ENCODE peak calls at places on chromosome 17, in ten cellular contexts. One of them, this sample, is unnamed.

GRCh38 chr17:66426397-66427033 is 124.1 kb downstream of the PRKCA start:
- DNase-seq in aorta: no peak
- DNase-seq in cardiac muscle cell: peak; percentile 47
- DNase-seq in keratinocyte: no peak
- DNase-seq in fibroblast of lung: peak; percentile 19
- DNase-seq in lower lobe of right lung: no peak
- DNase-seq in H9: peak; percentile 63
- DNase-seq in mammary epithelial cell: no peak
- DNase-seq in naive thymus-derived CD4-positive, alpha-beta T cell: peak; percentile 67
- DNase-seq in AG04450: no peak
- DNase-seq in this sample: peak; percentile 75

GRCh38 chr17:20203021-20203420 is 193.9 kb downstream of the SPECC1 start:
- DNase-seq in naive thymus-derived CD4-positive, alpha-beta T cell: no peak
- DNase-seq in fibroblast of lung: no peak
- DNase-seq in H9: no peak
- DNase-seq in mammary epithelial cell: no peak
- DNase-seq in cardiac muscle cell: no peak
- DNase-seq in lower lobe of right lung: no peak
- DNase-seq in aorta: no peak
- DNase-seq in keratinocyte: no peak
- DNase-seq in AG04450: no peak
- DNase-seq in this sample: no peak

GRCh38 chr17:61411114-61411943 is 11.7 kb downstream of the TBX2 start:
- DNase-seq in naive thymus-derived CD4-positive, alpha-beta T cell: peak; percentile 24
- DNase-seq in lower lobe of right lung: peak; percentile 74
- DNase-seq in fibroblast of lung: peak; percentile 77
- DNase-seq in aorta: peak; percentile 86
- DNase-seq in H9: peak; percentile 85
- DNase-seq in keratinocyte: no peak
- DNase-seq in AG04450: no peak
- DNase-seq in mammary epithelial cell: peak; percentile 48
- DNase-seq in cardiac muscle cell: peak; percentile 83
- DNase-seq in this sample: peak; percentile 74

GRCh38 chr17:70624208-70624607 is 454.9 kb downstream of the KCNJ2 start:
- DNase-seq in AG04450: no peak
- DNase-seq in mammary epithelial cell: no peak
- DNase-seq in fibroblast of lung: no peak
- DNase-seq in H9: no peak
- DNase-seq in lower lobe of right lung: no peak
- DNase-seq in aorta: no peak
- DNase-seq in cardiac muscle cell: no peak
- DNase-seq in keratinocyte: no peak
- DNase-seq in naive thymus-derived CD4-positive, alpha-beta T cell: no peak
- DNase-seq in this sample: no peak

GRCh38 chr17:75373290-75373689 is 32.2 kb downstream of the GRB2 start:
- DNase-seq in lower lobe of right lung: no peak
- DNase-seq in naive thymus-derived CD4-positive, alpha-beta T cell: no peak
- DNase-seq in keratinocyte: no peak
- DNase-seq in cardiac muscle cell: no peak
- DNase-seq in AG04450: no peak
- DNase-seq in H9: no peak
- DNase-seq in fibroblast of lung: no peak
- DNase-seq in aorta: no peak
- DNase-seq in mammary epithelial cell: no peak
- DNase-seq in this sample: no peak

GRCh38 chr17:72439893-72440502 is 319.2 kb downstream of the SOX9 start:
- DNase-seq in H9: no peak
- DNase-seq in cardiac muscle cell: no peak
- DNase-seq in lower lobe of right lung: no peak
- DNase-seq in naive thymus-derived CD4-positive, alpha-beta T cell: no peak
- DNase-seq in aorta: no peak
- DNase-seq in mammary epithelial cell: no peak
- DNase-seq in AG04450: no peak
- DNase-seq in fibroblast of lung: no peak
- DNase-seq in keratinocyte: no peak
- DNase-seq in this sample: no peak

GRCh38 chr17:38751803-38752118 is 780 bp upstream of the PSMB3 start:
- DNase-seq in H9: peak; percentile 87
- DNase-seq in AG04450: peak; percentile 81
- DNase-seq in naive thymus-derived CD4-positive, alpha-beta T cell: peak; percentile 89
- DNase-seq in aorta: peak; percentile 95
- DNase-seq in mammary epithelial cell: peak; percentile 77
- DNase-seq in keratinocyte: no peak
- DNase-seq in lower lobe of right lung: peak; percentile 86
- DNase-seq in cardiac muscle cell: peak; percentile 89
- DNase-seq in fibroblast of lung: peak; percentile 79
- DNase-seq in this sample: peak; percentile 78

GRCh38 chr17:4845128-4845527 is 12.0 kb downstream of the MINK1 start:
- DNase-seq in mammary epithelial cell: no peak
- DNase-seq in AG04450: no peak
- DNase-seq in keratinocyte: no peak
- DNase-seq in naive thymus-derived CD4-positive, alpha-beta T cell: no peak
- DNase-seq in H9: no peak
- DNase-seq in aorta: no peak
- DNase-seq in fibroblast of lung: no peak
- DNase-seq in cardiac muscle cell: no peak
- DNase-seq in lower lobe of right lung: no peak
- DNase-seq in this sample: no peak

GRCh38 chr17:57405486-57406072 is 149.3 kb downstream of the MSI2 start:
- DNase-seq in lower lobe of right lung: no peak
- DNase-seq in AG04450: no peak
- DNase-seq in naive thymus-derived CD4-positive, alpha-beta T cell: no peak
- DNase-seq in cardiac muscle cell: no peak
- DNase-seq in H9: no peak
- DNase-seq in fibroblast of lung: peak; percentile 19
- DNase-seq in keratinocyte: no peak
- DNase-seq in aorta: no peak
- DNase-seq in mammary epithelial cell: no peak
- DNase-seq in this sample: no peak

GRCh38 chr17:31919802-31920525 is 16.8 kb upstream of the SUZ12 start:
- DNase-seq in keratinocyte: no peak
- DNase-seq in aorta: no peak
- DNase-seq in lower lobe of right lung: no peak
- DNase-seq in cardiac muscle cell: peak; percentile 41
- DNase-seq in fibroblast of lung: peak; percentile 82
- DNase-seq in H9: no peak
- DNase-seq in AG04450: peak; percentile 34
- DNase-seq in naive thymus-derived CD4-positive, alpha-beta T cell: no peak
- DNase-seq in mammary epithelial cell: peak; percentile 68
- DNase-seq in this sample: no peak

GRCh38 chr17:1949754-1950153 is 75.4 kb downstream of the RTN4RL1 start:
- DNase-seq in aorta: no peak
- DNase-seq in fibroblast of lung: no peak
- DNase-seq in AG04450: no peak
- DNase-seq in keratinocyte: no peak
- DNase-seq in naive thymus-derived CD4-positive, alpha-beta T cell: no peak
- DNase-seq in H9: no peak
- DNase-seq in cardiac muscle cell: no peak
- DNase-seq in lower lobe of right lung: no peak
- DNase-seq in mammary epithelial cell: no peak
- DNase-seq in this sample: no peak

DNA sequence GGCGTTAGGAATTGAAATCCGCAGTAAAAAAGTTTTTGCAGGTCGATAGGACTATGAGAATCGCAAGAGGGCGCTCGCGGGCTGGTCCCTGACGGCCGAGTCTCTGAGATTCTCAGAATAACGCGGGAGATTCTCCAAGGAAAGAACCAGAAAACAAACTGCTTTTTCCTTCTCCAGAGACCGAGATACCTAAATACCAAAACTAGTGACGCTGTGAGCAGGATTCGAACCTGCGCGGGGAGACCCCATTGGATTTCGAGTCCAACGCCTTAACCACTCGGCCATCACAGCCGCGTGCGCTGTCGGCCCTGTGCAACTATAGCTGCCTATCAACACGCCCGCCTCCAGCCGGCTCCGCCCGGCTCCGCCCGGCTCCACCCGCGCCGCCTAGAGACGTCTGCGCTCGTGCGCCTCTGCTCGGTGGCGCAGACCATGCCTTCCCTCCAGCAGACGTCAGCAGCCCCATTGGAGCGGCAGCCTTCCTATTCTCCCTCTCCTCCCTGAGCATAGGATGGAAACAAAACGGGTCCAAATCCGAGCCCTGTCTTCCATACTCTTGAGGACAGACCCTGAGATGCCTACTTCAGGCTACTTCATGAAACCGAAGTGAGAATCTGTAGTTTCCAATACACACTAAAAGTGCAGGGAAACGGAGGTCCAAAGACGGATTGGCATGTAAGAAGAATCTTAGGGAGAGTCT is 13.4 kb downstream of the PER1 start:
- DNase-seq in keratinocyte: no peak
- DNase-seq in naive thymus-derived CD4-positive, alpha-beta T cell: peak; percentile 97
- DNase-seq in aorta: peak; percentile 98
- DNase-seq in lower lobe of right lung: peak; percentile 95
- DNase-seq in cardiac muscle cell: peak; percentile 98
- DNase-seq in fibroblast of lung: peak; percentile 94
- DNase-seq in mammary epithelial cell: peak; percentile 96
- DNase-seq in AG04450: peak; percentile 95
- DNase-seq in H9: peak; percentile 98
- DNase-seq in this sample: peak; percentile 99
- H3K27ac ChIP-seq in keratinocyte: peak overlapping the region; percentile 88
- H3K27ac ChIP-seq in naive thymus-derived CD4-positive, alpha-beta T cell: peak overlapping the region; percentile 84
- H3K27ac ChIP-seq in aorta: no peak overlapping the region
- H3K27ac ChIP-seq in lower lobe of right lung: peak overlapping the region; percentile 69
- H3K27ac ChIP-seq in cardiac muscle cell: peak overlapping the region; percentile 71
- H3K27ac ChIP-seq in fibroblast of lung: peak overlapping the region; percentile 89
- H3K27ac ChIP-seq in mammary epithelial cell: peak overlapping the region; percentile 61
- H3K27ac ChIP-seq in AG04450: peak overlapping the region; percentile 59
- H3K27ac ChIP-seq in H9: peak overlapping the region; percentile 37
- H3K27ac ChIP-seq in this sample: peak overlapping the region; percentile 87

GRCh38 chr17:28247671-28248556 is 71.1 kb upstream of the TMEM97 start:
- DNase-seq in H9: peak; percentile 70
- DNase-seq in keratinocyte: no peak
- DNase-seq in naive thymus-derived CD4-positive, alpha-beta T cell: no peak
- DNase-seq in lower lobe of right lung: no peak
- DNase-seq in cardiac muscle cell: no peak
- DNase-seq in AG04450: no peak
- DNase-seq in fibroblast of lung: no peak
- DNase-seq in mammary epithelial cell: no peak
- DNase-seq in aorta: no peak
- DNase-seq in this sample: peak; percentile 34
- H3K27ac ChIP-seq in H9: no peak overlapping the region
- H3K27ac ChIP-seq in keratinocyte: no peak overlapping the region
- H3K27ac ChIP-seq in naive thymus-derived CD4-positive, alpha-beta T cell: no peak overlapping the region
- H3K27ac ChIP-seq in lower lobe of right lung: no peak overlapping the region
- H3K27ac ChIP-seq in cardiac muscle cell: no peak overlapping the region
- H3K27ac ChIP-seq in AG04450: no peak overlapping the region
- H3K27ac ChIP-seq in fibroblast of lung: no peak overlapping the region
- H3K27ac ChIP-seq in mammary epithelial cell: no peak overlapping the region
- H3K27ac ChIP-seq in aorta: no peak overlapping the region
- H3K27ac ChIP-seq in this sample: no peak overlapping the region

GRCh38 chr17:82859431-82860403 is 19.9 kb upstream of the ZNF750 start:
- DNase-seq in H9: no peak
- DNase-seq in aorta: peak; percentile 83
- DNase-seq in mammary epithelial cell: no peak
- DNase-seq in AG04450: no peak
- DNase-seq in keratinocyte: no peak
- DNase-seq in naive thymus-derived CD4-positive, alpha-beta T cell: peak; percentile 54
- DNase-seq in fibroblast of lung: peak; percentile 86
- DNase-seq in cardiac muscle cell: peak; percentile 63
- DNase-seq in lower lobe of right lung: peak; percentile 83
- DNase-seq in this sample: peak; percentile 28
- H3K27ac ChIP-seq in H9: no peak overlapping the region
- H3K27ac ChIP-seq in aorta: no peak overlapping the region
- H3K27ac ChIP-seq in mammary epithelial cell: no peak overlapping the region
- H3K27ac ChIP-seq in AG04450: peak overlapping the region; percentile 61
- H3K27ac ChIP-seq in keratinocyte: peak overlapping the region; percentile 88
- H3K27ac ChIP-seq in naive thymus-derived CD4-positive, alpha-beta T cell: peak overlapping the region; percentile 74
- H3K27ac ChIP-seq in fibroblast of lung: peak overlapping the region; percentile 32
- H3K27ac ChIP-seq in cardiac muscle cell: peak overlapping the region; percentile 91
- H3K27ac ChIP-seq in lower lobe of right lung: peak overlapping the region; percentile 83
- H3K27ac ChIP-seq in this sample: peak overlapping the region; percentile 38

GRCh38 chr17:41649923-41650519 is 25.6 kb upstream of the KRT17 start:
- DNase-seq in AG04450: no peak
- DNase-seq in naive thymus-derived CD4-positive, alpha-beta T cell: no peak
- DNase-seq in cardiac muscle cell: no peak
- DNase-seq in keratinocyte: no peak
- DNase-seq in H9: no peak
- DNase-seq in mammary epithelial cell: no peak
- DNase-seq in aorta: no peak
- DNase-seq in lower lobe of right lung: no peak
- DNase-seq in fibroblast of lung: no peak
- DNase-seq in this sample: no peak

GRCh38 chr17:41648411-41649195 is 24.2 kb upstream of the KRT17 start:
- DNase-seq in AG04450: peak; percentile 61
- DNase-seq in keratinocyte: no peak
- DNase-seq in mammary epithelial cell: peak; percentile 76
- DNase-seq in H9: peak; percentile 95
- DNase-seq in aorta: peak; percentile 97
- DNase-seq in naive thymus-derived CD4-positive, alpha-beta T cell: peak; percentile 81
- DNase-seq in cardiac muscle cell: peak; percentile 89
- DNase-seq in lower lobe of right lung: peak; percentile 90
- DNase-seq in fibroblast of lung: peak; percentile 70
- DNase-seq in this sample: peak; percentile 82

GRCh38 chr17:41647940-41648410 is 23.6 kb upstream of the KRT17 start:
- DNase-seq in mammary epithelial cell: peak; percentile 65
- DNase-seq in AG04450: peak; percentile 24
- DNase-seq in keratinocyte: no peak
- DNase-seq in fibroblast of lung: peak; percentile 44
- DNase-seq in naive thymus-derived CD4-positive, alpha-beta T cell: peak; percentile 78
- DNase-seq in cardiac muscle cell: peak; percentile 71
- DNase-seq in H9: peak; percentile 97
- DNase-seq in aorta: peak; percentile 97
- DNase-seq in lower lobe of right lung: peak; percentile 92
- DNase-seq in this sample: peak; percentile 83

GRCh38 chr17:41645371-41646063 is 21.1 kb upstream of the KRT17 start:
- DNase-seq in keratinocyte: no peak
- DNase-seq in AG04450: no peak
- DNase-seq in cardiac muscle cell: peak; percentile 56
- DNase-seq in H9: no peak
- DNase-seq in naive thymus-derived CD4-positive, alpha-beta T cell: no peak
- DNase-seq in mammary epithelial cell: peak; percentile 73
- DNase-seq in aorta: no peak
- DNase-seq in lower lobe of right lung: no peak
- DNase-seq in fibroblast of lung: peak; percentile 69
- DNase-seq in this sample: no peak

DNA sequence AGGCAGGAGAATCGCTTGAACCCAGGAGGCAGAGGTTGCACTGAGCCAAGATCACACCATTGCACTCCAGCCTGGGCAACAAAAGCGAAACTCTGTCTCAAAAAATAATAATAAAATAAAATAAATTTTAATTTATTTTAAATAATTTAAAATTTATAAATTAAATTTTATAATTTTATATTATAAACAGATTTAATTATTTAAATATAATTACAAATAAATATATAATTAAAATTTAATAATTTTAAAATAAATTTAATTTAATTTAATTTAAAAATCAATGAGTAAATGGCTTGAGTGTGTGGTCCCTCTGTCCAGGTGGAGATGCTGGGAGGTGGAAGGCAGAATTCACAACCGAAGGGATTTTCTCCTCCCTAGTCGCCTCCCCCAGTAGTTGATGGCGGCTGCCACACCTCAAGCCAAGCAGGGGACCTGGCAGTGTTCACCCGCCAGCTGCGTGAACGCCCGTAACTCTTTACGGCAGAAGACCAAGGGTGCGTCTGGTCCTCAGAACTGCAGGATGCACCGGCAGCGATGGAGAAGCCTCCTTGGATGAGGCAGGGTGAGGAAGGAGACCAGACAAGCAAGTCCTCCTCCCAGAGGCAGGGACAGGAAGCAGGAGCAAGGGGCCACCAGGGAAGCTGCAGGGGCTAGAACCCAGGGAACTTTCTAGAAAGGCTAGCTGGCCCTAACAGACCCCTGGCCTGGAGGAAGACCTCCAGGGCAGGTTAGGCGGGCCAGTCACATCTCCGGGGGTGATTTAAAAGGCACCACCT is 22.9 kb upstream of the KRT17 start:
- DNase-seq in H9: no peak
- DNase-seq in cardiac muscle cell: no peak
- DNase-seq in aorta: no peak
- DNase-seq in lower lobe of right lung: no peak
- DNase-seq in naive thymus-derived CD4-positive, alpha-beta T cell: no peak
- DNase-seq in mammary epithelial cell: no peak
- DNase-seq in fibroblast of lung: no peak
- DNase-seq in AG04450: no peak
- DNase-seq in keratinocyte: no peak
- DNase-seq in this sample: peak; percentile 13
- H3K27ac ChIP-seq in H9: no peak overlapping the region
- H3K27ac ChIP-seq in cardiac muscle cell: no peak overlapping the region
- H3K27ac ChIP-seq in aorta: no peak overlapping the region
- H3K27ac ChIP-seq in lower lobe of right lung: no peak overlapping the region
- H3K27ac ChIP-seq in naive thymus-derived CD4-positive, alpha-beta T cell: no peak overlapping the region
- H3K27ac ChIP-seq in mammary epithelial cell: peak overlapping the region; percentile 77
- H3K27ac ChIP-seq in fibroblast of lung: no peak overlapping the region
- H3K27ac ChIP-seq in AG04450: no peak overlapping the region
- H3K27ac ChIP-seq in keratinocyte: peak overlapping the region; percentile 100
- H3K27ac ChIP-seq in this sample: no peak overlapping the region

This sample was measured in A673.